ENCODE peak calls at places on chromosomes 12 and 14, in six cellular contexts. One of them, this sample, is unnamed.

GRCh38 chr12:58745348-58746125 is 174.8 kb downstream of the LRIG3 start:
- DNase-seq in nephron progenitor cell: no peak
- DNase-seq in HEK293T: no peak
- DNase-seq in psoas muscle: no peak
- DNase-seq in activated CD4-positive, alpha-beta T cell treated with anti-CD3 and anti-CD28 coated beads, Interleukin-2, amount 10 ng/mL, durations not matched to agents 24 days and 14 days: no peak
- DNase-seq in stimulated activated CD4-positive, alpha-beta T cell treated with anti-CD3 and anti-CD28 coated beads, Interleukin-1b, Interleukin-23, amount 100 ng/mL, for 24 hours: no peak
- DNase-seq in this sample: no peak

GRCh38 chr12:26736563-26737486 is 96.2 kb downstream of the ITPR2 start:
- DNase-seq in activated CD4-positive, alpha-beta T cell treated with anti-CD3 and anti-CD28 coated beads, Interleukin-2, amount 10 ng/mL, durations not matched to agents 24 days and 14 days: no peak
- DNase-seq in HEK293T: no peak
- DNase-seq in psoas muscle: no peak
- DNase-seq in stimulated activated CD4-positive, alpha-beta T cell treated with anti-CD3 and anti-CD28 coated beads, Interleukin-1b, Interleukin-23, amount 100 ng/mL, for 24 hours: no peak
- DNase-seq in nephron progenitor cell: no peak
- DNase-seq in this sample: no peak

GRCh38 chr12:53061404-53062010 is 11.6 kb downstream of the TNS2 start:
- DNase-seq in activated CD4-positive, alpha-beta T cell treated with anti-CD3 and anti-CD28 coated beads, Interleukin-2, amount 10 ng/mL, durations not matched to agents 24 days and 14 days: no peak
- DNase-seq in HEK293T: no peak
- DNase-seq in nephron progenitor cell: no peak
- DNase-seq in psoas muscle: peak
- DNase-seq in stimulated activated CD4-positive, alpha-beta T cell treated with anti-CD3 and anti-CD28 coated beads, Interleukin-1b, Interleukin-23, amount 100 ng/mL, for 24 hours: no peak
- DNase-seq in this sample: no peak

GRCh38 chr14:62409909-62410308 is 635.3 kb downstream of the KCNH5 start:
- DNase-seq in HEK293T: no peak
- DNase-seq in psoas muscle: no peak
- DNase-seq in activated CD4-positive, alpha-beta T cell treated with anti-CD3 and anti-CD28 coated beads, Interleukin-2, amount 10 ng/mL, durations not matched to agents 24 days and 14 days: no peak
- DNase-seq in nephron progenitor cell: no peak
- DNase-seq in stimulated activated CD4-positive, alpha-beta T cell treated with anti-CD3 and anti-CD28 coated beads, Interleukin-1b, Interleukin-23, amount 100 ng/mL, for 24 hours: no peak
- DNase-seq in this sample: no peak

GRCh38 chr12:6570264-6570887 is 2.3 kb upstream of the NOP2 start:
- DNase-seq in nephron progenitor cell: peak
- DNase-seq in stimulated activated CD4-positive, alpha-beta T cell treated with anti-CD3 and anti-CD28 coated beads, Interleukin-1b, Interleukin-23, amount 100 ng/mL, for 24 hours: no peak
- DNase-seq in HEK293T: peak
- DNase-seq in psoas muscle: peak
- DNase-seq in activated CD4-positive, alpha-beta T cell treated with anti-CD3 and anti-CD28 coated beads, Interleukin-2, amount 10 ng/mL, durations not matched to agents 24 days and 14 days: peak
- DNase-seq in this sample: no peak

GRCh38 chr14:32259368-32260013 is 56.4 kb upstream of the RNU6-8 start:
- DNase-seq in HEK293T: no peak
- DNase-seq in stimulated activated CD4-positive, alpha-beta T cell treated with anti-CD3 and anti-CD28 coated beads, Interleukin-1b, Interleukin-23, amount 100 ng/mL, for 24 hours: no peak
- DNase-seq in nephron progenitor cell: no peak
- DNase-seq in psoas muscle: no peak
- DNase-seq in activated CD4-positive, alpha-beta T cell treated with anti-CD3 and anti-CD28 coated beads, Interleukin-2, amount 10 ng/mL, durations not matched to agents 24 days and 14 days: peak
- DNase-seq in this sample: no peak

GRCh38 chr12:104352106-104352713 is 48.7 kb downstream of the EID3 start:
- DNase-seq in nephron progenitor cell: no peak
- DNase-seq in psoas muscle: no peak
- DNase-seq in activated CD4-positive, alpha-beta T cell treated with anti-CD3 and anti-CD28 coated beads, Interleukin-2, amount 10 ng/mL, durations not matched to agents 24 days and 14 days: no peak
- DNase-seq in HEK293T: no peak
- DNase-seq in stimulated activated CD4-positive, alpha-beta T cell treated with anti-CD3 and anti-CD28 coated beads, Interleukin-1b, Interleukin-23, amount 100 ng/mL, for 24 hours: no peak
- DNase-seq in this sample: no peak

GRCh38 chr14:56244138-56244789 is 126.1 kb downstream of the PELI2 start:
- DNase-seq in HEK293T: no peak
- DNase-seq in activated CD4-positive, alpha-beta T cell treated with anti-CD3 and anti-CD28 coated beads, Interleukin-2, amount 10 ng/mL, durations not matched to agents 24 days and 14 days: no peak
- DNase-seq in psoas muscle: no peak
- DNase-seq in nephron progenitor cell: no peak
- DNase-seq in stimulated activated CD4-positive, alpha-beta T cell treated with anti-CD3 and anti-CD28 coated beads, Interleukin-1b, Interleukin-23, amount 100 ng/mL, for 24 hours: no peak
- DNase-seq in this sample: no peak

GRCh38 chr14:21672116-21672515 is 1.5 kb downstream of the OR4E1 start:
- DNase-seq in activated CD4-positive, alpha-beta T cell treated with anti-CD3 and anti-CD28 coated beads, Interleukin-2, amount 10 ng/mL, durations not matched to agents 24 days and 14 days: no peak
- DNase-seq in stimulated activated CD4-positive, alpha-beta T cell treated with anti-CD3 and anti-CD28 coated beads, Interleukin-1b, Interleukin-23, amount 100 ng/mL, for 24 hours: no peak
- DNase-seq in nephron progenitor cell: no peak
- DNase-seq in HEK293T: no peak
- DNase-seq in psoas muscle: no peak
- DNase-seq in this sample: no peak

GRCh38 chr14:77305696-77306095 is 15.0 kb downstream of the POMT2 start:
- DNase-seq in activated CD4-positive, alpha-beta T cell treated with anti-CD3 and anti-CD28 coated beads, Interleukin-2, amount 10 ng/mL, durations not matched to agents 24 days and 14 days: no peak
- DNase-seq in HEK293T: no peak
- DNase-seq in psoas muscle: no peak
- DNase-seq in nephron progenitor cell: no peak
- DNase-seq in stimulated activated CD4-positive, alpha-beta T cell treated with anti-CD3 and anti-CD28 coated beads, Interleukin-1b, Interleukin-23, amount 100 ng/mL, for 24 hours: no peak
- DNase-seq in this sample: no peak

GRCh38 chr14:72796935-72797334 is 97.0 kb downstream of the DPF3 start:
- DNase-seq in nephron progenitor cell: no peak
- DNase-seq in stimulated activated CD4-positive, alpha-beta T cell treated with anti-CD3 and anti-CD28 coated beads, Interleukin-1b, Interleukin-23, amount 100 ng/mL, for 24 hours: no peak
- DNase-seq in activated CD4-positive, alpha-beta T cell treated with anti-CD3 and anti-CD28 coated beads, Interleukin-2, amount 10 ng/mL, durations not matched to agents 24 days and 14 days: no peak
- DNase-seq in psoas muscle: no peak
- DNase-seq in HEK293T: no peak
- DNase-seq in this sample: no peak

GRCh38 chr12:96810057-96810456 is 97.0 kb upstream of the NEDD1 start:
- DNase-seq in nephron progenitor cell: no peak
- DNase-seq in HEK293T: no peak
- DNase-seq in psoas muscle: no peak
- DNase-seq in stimulated activated CD4-positive, alpha-beta T cell treated with anti-CD3 and anti-CD28 coated beads, Interleukin-1b, Interleukin-23, amount 100 ng/mL, for 24 hours: no peak
- DNase-seq in activated CD4-positive, alpha-beta T cell treated with anti-CD3 and anti-CD28 coated beads, Interleukin-2, amount 10 ng/mL, durations not matched to agents 24 days and 14 days: no peak
- DNase-seq in this sample: no peak

GRCh38 chr12:66210840-66211239 is 21.8 kb downstream of the IRAK3 start:
- DNase-seq in HEK293T: no peak
- DNase-seq in stimulated activated CD4-positive, alpha-beta T cell treated with anti-CD3 and anti-CD28 coated beads, Interleukin-1b, Interleukin-23, amount 100 ng/mL, for 24 hours: no peak
- DNase-seq in nephron progenitor cell: no peak
- DNase-seq in activated CD4-positive, alpha-beta T cell treated with anti-CD3 and anti-CD28 coated beads, Interleukin-2, amount 10 ng/mL, durations not matched to agents 24 days and 14 days: no peak
- DNase-seq in psoas muscle: no peak
- DNase-seq in this sample: no peak

GRCh38 chr12:27814411-27814810 is 34.4 kb upstream of the MANSC4 start:
- DNase-seq in HEK293T: no peak
- DNase-seq in activated CD4-positive, alpha-beta T cell treated with anti-CD3 and anti-CD28 coated beads, Interleukin-2, amount 10 ng/mL, durations not matched to agents 24 days and 14 days: no peak
- DNase-seq in psoas muscle: no peak
- DNase-seq in nephron progenitor cell: no peak
- DNase-seq in stimulated activated CD4-positive, alpha-beta T cell treated with anti-CD3 and anti-CD28 coated beads, Interleukin-1b, Interleukin-23, amount 100 ng/mL, for 24 hours: no peak
- DNase-seq in this sample: no peak

GRCh38 chr12:27493260-27493935 is 30.6 kb upstream of the PPFIBP1 start:
- DNase-seq in stimulated activated CD4-positive, alpha-beta T cell treated with anti-CD3 and anti-CD28 coated beads, Interleukin-1b, Interleukin-23, amount 100 ng/mL, for 24 hours: no peak
- DNase-seq in activated CD4-positive, alpha-beta T cell treated with anti-CD3 and anti-CD28 coated beads, Interleukin-2, amount 10 ng/mL, durations not matched to agents 24 days and 14 days: peak
- DNase-seq in psoas muscle: no peak
- DNase-seq in nephron progenitor cell: no peak
- DNase-seq in HEK293T: no peak
- DNase-seq in this sample: no peak

GRCh38 chr12:27782481-27782880 is 2.4 kb upstream of the MANSC4 start:
- DNase-seq in stimulated activated CD4-positive, alpha-beta T cell treated with anti-CD3 and anti-CD28 coated beads, Interleukin-1b, Interleukin-23, amount 100 ng/mL, for 24 hours: no peak
- DNase-seq in activated CD4-positive, alpha-beta T cell treated with anti-CD3 and anti-CD28 coated beads, Interleukin-2, amount 10 ng/mL, durations not matched to agents 24 days and 14 days: no peak
- DNase-seq in HEK293T: no peak
- DNase-seq in nephron progenitor cell: no peak
- DNase-seq in psoas muscle: no peak
- DNase-seq in this sample: no peak

GRCh38 chr12:115511971-115512370 is 765.5 kb downstream of the MED13L start:
- DNase-seq in nephron progenitor cell: no peak
- DNase-seq in stimulated activated CD4-positive, alpha-beta T cell treated with anti-CD3 and anti-CD28 coated beads, Interleukin-1b, Interleukin-23, amount 100 ng/mL, for 24 hours: no peak
- DNase-seq in HEK293T: no peak
- DNase-seq in psoas muscle: no peak
- DNase-seq in activated CD4-positive, alpha-beta T cell treated with anti-CD3 and anti-CD28 coated beads, Interleukin-2, amount 10 ng/mL, durations not matched to agents 24 days and 14 days: no peak
- DNase-seq in this sample: no peak

GRCh38 chr12:43151406-43152080 is 400.5 kb downstream of the ADAMTS20 start:
- DNase-seq in stimulated activated CD4-positive, alpha-beta T cell treated with anti-CD3 and anti-CD28 coated beads, Interleukin-1b, Interleukin-23, amount 100 ng/mL, for 24 hours: no peak
- DNase-seq in psoas muscle: no peak
- DNase-seq in activated CD4-positive, alpha-beta T cell treated with anti-CD3 and anti-CD28 coated beads, Interleukin-2, amount 10 ng/mL, durations not matched to agents 24 days and 14 days: no peak
- DNase-seq in nephron progenitor cell: no peak
- DNase-seq in HEK293T: no peak
- DNase-seq in this sample: no peak

GRCh38 chr14:41604793-41605534 is 1.7 kb upstream of the LRFN5 start:
- DNase-seq in activated CD4-positive, alpha-beta T cell treated with anti-CD3 and anti-CD28 coated beads, Interleukin-2, amount 10 ng/mL, durations not matched to agents 24 days and 14 days: no peak
- DNase-seq in psoas muscle: peak
- DNase-seq in nephron progenitor cell: peak
- DNase-seq in HEK293T: peak
- DNase-seq in stimulated activated CD4-positive, alpha-beta T cell treated with anti-CD3 and anti-CD28 coated beads, Interleukin-1b, Interleukin-23, amount 100 ng/mL, for 24 hours: no peak
- DNase-seq in this sample: peak

GRCh38 chr14:93832665-93833064 is 44.4 kb upstream of the PRIMA1 start:
- DNase-seq in HEK293T: no peak
- DNase-seq in psoas muscle: no peak
- DNase-seq in stimulated activated CD4-positive, alpha-beta T cell treated with anti-CD3 and anti-CD28 coated beads, Interleukin-1b, Interleukin-23, amount 100 ng/mL, for 24 hours: no peak
- DNase-seq in nephron progenitor cell: no peak
- DNase-seq in activated CD4-positive, alpha-beta T cell treated with anti-CD3 and anti-CD28 coated beads, Interleukin-2, amount 10 ng/mL, durations not matched to agents 24 days and 14 days: no peak
- DNase-seq in this sample: peak

GRCh38 chr12:101042211-101042610 is 167.8 kb downstream of the SLC5A8 start:
- DNase-seq in activated CD4-positive, alpha-beta T cell treated with anti-CD3 and anti-CD28 coated beads, Interleukin-2, amount 10 ng/mL, durations not matched to agents 24 days and 14 days: no peak
- DNase-seq in nephron progenitor cell: no peak
- DNase-seq in psoas muscle: no peak
- DNase-seq in stimulated activated CD4-positive, alpha-beta T cell treated with anti-CD3 and anti-CD28 coated beads, Interleukin-1b, Interleukin-23, amount 100 ng/mL, for 24 hours: no peak
- DNase-seq in HEK293T: no peak
- DNase-seq in this sample: no peak

GRCh38 chr12:80269953-80270552 is 170.7 kb downstream of the OTOGL start:
- DNase-seq in activated CD4-positive, alpha-beta T cell treated with anti-CD3 and anti-CD28 coated beads, Interleukin-2, amount 10 ng/mL, durations not matched to agents 24 days and 14 days: peak
- DNase-seq in nephron progenitor cell: peak
- DNase-seq in psoas muscle: no peak
- DNase-seq in stimulated activated CD4-positive, alpha-beta T cell treated with anti-CD3 and anti-CD28 coated beads, Interleukin-1b, Interleukin-23, amount 100 ng/mL, for 24 hours: no peak
- DNase-seq in HEK293T: peak
- DNase-seq in this sample: no peak

GRCh38 chr12:80580254-80580653 is 127.2 kb upstream of the MYF6 start:
- DNase-seq in psoas muscle: no peak
- DNase-seq in stimulated activated CD4-positive, alpha-beta T cell treated with anti-CD3 and anti-CD28 coated beads, Interleukin-1b, Interleukin-23, amount 100 ng/mL, for 24 hours: no peak
- DNase-seq in HEK293T: no peak
- DNase-seq in nephron progenitor cell: no peak
- DNase-seq in activated CD4-positive, alpha-beta T cell treated with anti-CD3 and anti-CD28 coated beads, Interleukin-2, amount 10 ng/mL, durations not matched to agents 24 days and 14 days: no peak
- DNase-seq in this sample: no peak

GRCh38 chr14:92601757-92602417 is 88.3 kb downstream of the RIN3 start:
- DNase-seq in activated CD4-positive, alpha-beta T cell treated with anti-CD3 and anti-CD28 coated beads, Interleukin-2, amount 10 ng/mL, durations not matched to agents 24 days and 14 days: no peak
- DNase-seq in HEK293T: no peak
- DNase-seq in stimulated activated CD4-positive, alpha-beta T cell treated with anti-CD3 and anti-CD28 coated beads, Interleukin-1b, Interleukin-23, amount 100 ng/mL, for 24 hours: no peak
- DNase-seq in psoas muscle: no peak
- DNase-seq in nephron progenitor cell: no peak
- DNase-seq in this sample: no peak

GRCh38 chr14:77498120-77498979 is at the start of gene ISM2:
- DNase-seq in psoas muscle: no peak
- DNase-seq in HEK293T: peak
- DNase-seq in nephron progenitor cell: peak
- DNase-seq in activated CD4-positive, alpha-beta T cell treated with anti-CD3 and anti-CD28 coated beads, Interleukin-2, amount 10 ng/mL, durations not matched to agents 24 days and 14 days: peak
- DNase-seq in stimulated activated CD4-positive, alpha-beta T cell treated with anti-CD3 and anti-CD28 coated beads, Interleukin-1b, Interleukin-23, amount 100 ng/mL, for 24 hours: no peak
- DNase-seq in this sample: peak

GRCh38 chr12:94769040-94769420 is 118.7 kb upstream of the TMCC3 start:
- DNase-seq in psoas muscle: no peak
- DNase-seq in stimulated activated CD4-positive, alpha-beta T cell treated with anti-CD3 and anti-CD28 coated beads, Interleukin-1b, Interleukin-23, amount 100 ng/mL, for 24 hours: no peak
- DNase-seq in HEK293T: no peak
- DNase-seq in nephron progenitor cell: no peak
- DNase-seq in activated CD4-positive, alpha-beta T cell treated with anti-CD3 and anti-CD28 coated beads, Interleukin-2, amount 10 ng/mL, durations not matched to agents 24 days and 14 days: no peak
- DNase-seq in this sample: no peak

GRCh38 chr12:110669193-110669502 is 19.8 kb downstream of the HVCN1 start:
- DNase-seq in stimulated activated CD4-positive, alpha-beta T cell treated with anti-CD3 and anti-CD28 coated beads, Interleukin-1b, Interleukin-23, amount 100 ng/mL, for 24 hours: no peak
- DNase-seq in activated CD4-positive, alpha-beta T cell treated with anti-CD3 and anti-CD28 coated beads, Interleukin-2, amount 10 ng/mL, durations not matched to agents 24 days and 14 days: no peak
- DNase-seq in psoas muscle: no peak
- DNase-seq in nephron progenitor cell: no peak
- DNase-seq in HEK293T: no peak
- DNase-seq in this sample: no peak

GRCh38 chr12:63068857-63069442 is 82.1 kb downstream of the AVPR1A start:
- DNase-seq in psoas muscle: no peak
- DNase-seq in nephron progenitor cell: no peak
- DNase-seq in HEK293T: peak
- DNase-seq in activated CD4-positive, alpha-beta T cell treated with anti-CD3 and anti-CD28 coated beads, Interleukin-2, amount 10 ng/mL, durations not matched to agents 24 days and 14 days: no peak
- DNase-seq in stimulated activated CD4-positive, alpha-beta T cell treated with anti-CD3 and anti-CD28 coated beads, Interleukin-1b, Interleukin-23, amount 100 ng/mL, for 24 hours: no peak
- DNase-seq in this sample: no peak

GRCh38 chr12:125538800-125539199 is 473.6 kb downstream of the AACS start:
- DNase-seq in stimulated activated CD4-positive, alpha-beta T cell treated with anti-CD3 and anti-CD28 coated beads, Interleukin-1b, Interleukin-23, amount 100 ng/mL, for 24 hours: no peak
- DNase-seq in nephron progenitor cell: no peak
- DNase-seq in psoas muscle: no peak
- DNase-seq in HEK293T: no peak
- DNase-seq in activated CD4-positive, alpha-beta T cell treated with anti-CD3 and anti-CD28 coated beads, Interleukin-2, amount 10 ng/mL, durations not matched to agents 24 days and 14 days: no peak
- DNase-seq in this sample: no peak

GRCh38 chr12:87758271-87758670 is 270.9 kb downstream of the C12orf50 start:
- DNase-seq in activated CD4-positive, alpha-beta T cell treated with anti-CD3 and anti-CD28 coated beads, Interleukin-2, amount 10 ng/mL, durations not matched to agents 24 days and 14 days: no peak
- DNase-seq in nephron progenitor cell: no peak
- DNase-seq in stimulated activated CD4-positive, alpha-beta T cell treated with anti-CD3 and anti-CD28 coated beads, Interleukin-1b, Interleukin-23, amount 100 ng/mL, for 24 hours: no peak
- DNase-seq in psoas muscle: no peak
- DNase-seq in HEK293T: no peak
- DNase-seq in this sample: no peak

GRCh38 chr12:49693931-49694439 is 13.2 kb downstream of the FMNL3 start:
- DNase-seq in nephron progenitor cell: no peak
- DNase-seq in HEK293T: no peak
- DNase-seq in activated CD4-positive, alpha-beta T cell treated with anti-CD3 and anti-CD28 coated beads, Interleukin-2, amount 10 ng/mL, durations not matched to agents 24 days and 14 days: no peak
- DNase-seq in stimulated activated CD4-positive, alpha-beta T cell treated with anti-CD3 and anti-CD28 coated beads, Interleukin-1b, Interleukin-23, amount 100 ng/mL, for 24 hours: no peak
- DNase-seq in psoas muscle: no peak
- DNase-seq in this sample: no peak

GRCh38 chr12:31922341-31923062 is 36.7 kb upstream of the RESF1 start:
- DNase-seq in stimulated activated CD4-positive, alpha-beta T cell treated with anti-CD3 and anti-CD28 coated beads, Interleukin-1b, Interleukin-23, amount 100 ng/mL, for 24 hours: no peak
- DNase-seq in HEK293T: no peak
- DNase-seq in psoas muscle: no peak
- DNase-seq in nephron progenitor cell: no peak
- DNase-seq in activated CD4-positive, alpha-beta T cell treated with anti-CD3 and anti-CD28 coated beads, Interleukin-2, amount 10 ng/mL, durations not matched to agents 24 days and 14 days: no peak
- DNase-seq in this sample: no peak

GRCh38 chr12:55658212-55658611 is 21.5 kb downstream of the OR10P1 start:
- DNase-seq in stimulated activated CD4-positive, alpha-beta T cell treated with anti-CD3 and anti-CD28 coated beads, Interleukin-1b, Interleukin-23, amount 100 ng/mL, for 24 hours: no peak
- DNase-seq in nephron progenitor cell: no peak
- DNase-seq in activated CD4-positive, alpha-beta T cell treated with anti-CD3 and anti-CD28 coated beads, Interleukin-2, amount 10 ng/mL, durations not matched to agents 24 days and 14 days: no peak
- DNase-seq in HEK293T: no peak
- DNase-seq in psoas muscle: no peak
- DNase-seq in this sample: no peak

GRCh38 chr14:30958555-30959407 is 66.7 kb upstream of the AP4S1 start:
- DNase-seq in activated CD4-positive, alpha-beta T cell treated with anti-CD3 and anti-CD28 coated beads, Interleukin-2, amount 10 ng/mL, durations not matched to agents 24 days and 14 days: no peak
- DNase-seq in psoas muscle: no peak
- DNase-seq in stimulated activated CD4-positive, alpha-beta T cell treated with anti-CD3 and anti-CD28 coated beads, Interleukin-1b, Interleukin-23, amount 100 ng/mL, for 24 hours: no peak
- DNase-seq in HEK293T: no peak
- DNase-seq in nephron progenitor cell: no peak
- DNase-seq in this sample: no peak